ENCODE peak calls at places on chromosomes 6 and 20, in four cellular contexts. J is iPS-NIHi11, P is left ventricle myocardium inferior, Q is DMS79 treated with DMSO at 0.1 percent for 48 hours. K is an unnamed sample.

GRCh38 chr6:44126320-44127149 is 717 bp downstream of the MRPL14 start:
- DNase-seq in J (peak; percentile 76), Q (peak; percentile 14), P (peak; percentile 30), K (no peak)

GRCh38 chr6:107444277-107444676 is 15.1 kb downstream of the PDSS2 start:
- DNase-seq in P (no peak), Q (no peak), J (no peak), K (no peak)

GRCh38 chr6:144265061-144265357 is 20.1 kb upstream of the UTRN start:
- DNase-seq in Q (no peak), J (no peak), P (no peak), K (no peak)

GRCh38 chr6:147947521-147947920 is 395.1 kb upstream of the SASH1 start:
- DNase-seq in Q (no peak), P (no peak), J (no peak), K (no peak)

GRCh38 chr6:5672581-5673011 is 334.1 kb downstream of the NRN1 start:
- DNase-seq in Q (no peak), P (no peak), J (peak; percentile 46), K (no peak)

GRCh38 chr6:113936093-113936934 is 34.6 kb downstream of the HDAC2 start:
- DNase-seq in P (no peak), J (peak; percentile 42), Q (peak; percentile 61), K (peak; percentile 13)

GRCh38 chr6:111068116-111068897 is 19.0 kb upstream of the SLC16A10 start:
- DNase-seq in J (no peak), P (no peak), Q (no peak), K (no peak)

GRCh38 chr6:29678114-29678513 is 2.8 kb downstream of the ZFP57 start:
- DNase-seq in P (no peak), Q (no peak), J (no peak), K (peak; percentile 43)

GRCh38 chr6:110949679-110950285 is 8.7 kb upstream of the GTF3C6 start:
- DNase-seq in J (no peak), P (no peak), Q (peak; percentile 9), K (no peak)

GRCh38 chr6:71727632-71728294 is 158.6 kb upstream of the RIMS1 start:
- DNase-seq in P (no peak), J (no peak), Q (no peak), K (no peak)

GRCh38 chr6:105272783-105273182 is 93.0 kb upstream of the POPDC3 start:
- DNase-seq in J (peak; percentile 52), P (no peak), Q (peak; percentile 29), K (no peak)

GRCh38 chr20:24872291-24873014 is 76.6 kb upstream of the CST7 start:
- DNase-seq in Q (peak; percentile 49), P (no peak), J (no peak), K (no peak)

GRCh38 chr6:56764081-56764566 is 121.4 kb upstream of the DST start:
- DNase-seq in J (peak; percentile 52), P (no peak), Q (peak; percentile 32), K (no peak)

GRCh38 chr6:109713097-109713496 is 22.0 kb downstream of the FIG4 start:
- DNase-seq in Q (no peak), J (no peak), P (no peak), K (no peak)

GRCh38 chr6:43708857-43709653 is 21.5 kb upstream of the MRPS18A start:
- DNase-seq in P (no peak), J (no peak), Q (no peak), K (no peak)

GRCh38 chr6:105209950-105210706 is 30.3 kb upstream of the POPDC3 start:
- DNase-seq in Q (no peak), P (no peak), J (no peak), K (peak; percentile 48)

GRCh38 chr20:52684911-52685310 is 287.2 kb upstream of the TSHZ2 start:
- DNase-seq in P (no peak), J (no peak), Q (no peak), K (no peak)

GRCh38 chr6:116714761-116715160 is 33.8 kb downstream of the KPNA5 start:
- DNase-seq in P (no peak), J (no peak), Q (no peak), K (no peak)

GRCh38 chr20:43920797-43921196 is 6.1 kb downstream of the TOX2 start:
- DNase-seq in P (no peak), Q (no peak), J (no peak), K (no peak)

GRCh38 chr6:156731436-156731835 is 45.7 kb upstream of the ARID1B start:
- DNase-seq in P (no peak), J (no peak), Q (peak; percentile 53), K (no peak)

GRCh38 chr20:38866265-38867061 is 59.8 kb upstream of the FAM83D start:
- DNase-seq in Q (no peak), J (no peak), P (no peak), K (no peak)

GRCh38 chr20:5557123-5557522 is 193.1 kb upstream of the SHLD1 start:
- DNase-seq in Q (peak; percentile 3), P (peak; percentile 29), J (peak; percentile 60), K (peak; percentile 9)

GRCh38 chr6:87012035-87012434 is 74.7 kb downstream of the HTR1E start:
- DNase-seq in Q (no peak), J (no peak), P (no peak), K (no peak)

GRCh38 chr6:125584468-125584939 is 164.9 kb upstream of the HEY2 start:
- DNase-seq in P (peak; percentile 49), Q (peak; percentile 94), J (peak; percentile 74), K (peak; percentile 23)

GRCh38 chr6:164296411-164296810 is 881.9 kb downstream of the QKI start:
- DNase-seq in P (no peak), Q (no peak), J (no peak), K (no peak)

GRCh38 chr6:30322527-30323501 is 3.9 kb upstream of the TRIM39 start:
- DNase-seq in J (no peak), P (no peak), Q (no peak), K (no peak)

GRCh38 chr20:23937303-23938117 is 51.1 kb downstream of the GGTLC1 start:
- DNase-seq in P (peak; percentile 36), Q (peak; percentile 1), J (peak; percentile 70), K (peak; percentile 13)

GRCh38 chr6:40931927-40932326 is 107.1 kb downstream of the UNC5CL start:
- DNase-seq in J (no peak), Q (no peak), P (no peak), K (no peak)

GRCh38 chr20:32152421-32153155 is 43.1 kb downstream of the TM9SF4 start:
- DNase-seq in Q (peak; percentile 74), J (no peak), P (no peak), K (no peak)

GRCh38 chr6:151962246-151962846 is 154.9 kb downstream of the ESR1 start:
- DNase-seq in P (no peak), Q (no peak), J (no peak), K (no peak)

GRCh38 chr6:71077655-71078054 is 120.8 kb upstream of the B3GAT2 start:
- DNase-seq in Q (no peak), P (no peak), J (no peak), K (no peak)

GRCh38 chr6:35148167-35148741 is 7.1 kb upstream of the TCP11 start:
- DNase-seq in Q (no peak), P (no peak), J (peak; percentile 63), K (no peak)